ENCODE peak calls at places on chromosomes 13 and 19, in ten cellular contexts. T is heart left ventricle; L is GM23338; N is DND-41; E is fibroblast of mammary gland; B is nephron progenitor cell; D is Calu3; S is CD4-positive, alpha-beta T cell; K is cardiac fibroblast; G is left lung. V is an unnamed sample.

GRCh38 chr19:50557009-50557613 is 11.1 kb downstream of the LRRC4B start:
- DNase-seq in B (no peak), G (peak; percentile 43), L (peak; percentile 60), D (no peak), K (no peak), E (no peak), T (no peak), N (no peak), S (no peak), V (no peak)

GRCh38 chr13:34155931-34156607 is 338.1 kb downstream of the RFC3 start:
- DNase-seq in N (no peak), D (no peak), T (no peak), S (no peak), E (peak; percentile 39), L (no peak), B (no peak), G (no peak), K (peak; percentile 27), V (no peak)

GRCh38 chr19:752652-753517 is 2.0 kb downstream of the MISP start:
- DNase-seq in S (no peak), D (peak; percentile 87), N (no peak), B (peak; percentile 37), E (peak; percentile 85), L (no peak), G (no peak), K (peak; percentile 92), T (no peak), V (no peak)

GRCh38 chr13:75359266-75359665 is 122.7 kb downstream of the TBC1D4 start:
- DNase-seq in D (no peak), L (peak; percentile 66), B (no peak), S (no peak), E (peak; percentile 92), N (no peak), K (peak; percentile 94), T (no peak), G (no peak), V (peak; percentile 88)

GRCh38 chr13:113597386-113598080 is 13.0 kb downstream of the TFDP1 start:
- DNase-seq in K (no peak), L (no peak), S (no peak), N (no peak), T (peak; percentile 37), B (no peak), E (no peak), G (peak; percentile 65), D (no peak), V (no peak)

GRCh38 chr19:5600797-5601196 is 21.8 kb downstream of the SAFB2 start:
- DNase-seq in S (no peak), N (no peak), E (no peak), K (no peak), L (no peak), T (no peak), G (no peak), B (no peak), D (no peak), V (no peak)

GRCh38 chr19:32240316-32240715 is 105.1 kb upstream of the ZNF507 start:
- DNase-seq in L (no peak), D (no peak), T (no peak), G (no peak), E (no peak), N (no peak), B (no peak), S (no peak), K (no peak), V (no peak)

GRCh38 chr13:60329221-60329983 is 67.6 kb upstream of the TDRD3 start:
- DNase-seq in D (peak; percentile 19), K (peak; percentile 55), E (peak; percentile 25), B (peak; percentile 45), S (no peak), G (no peak), T (no peak), L (peak; percentile 87), N (peak; percentile 27), V (peak; percentile 16)

GRCh38 chr19:17860993-17861360 is 1.3 kb downstream of the RPL18A start:
- DNase-seq in N (no peak), G (no peak), S (no peak), B (no peak), L (no peak), K (no peak), T (no peak), D (no peak), E (no peak), V (no peak)

GRCh38 chr19:41457241-41457640 is 14.3 kb downstream of the ERICH4 start:
- DNase-seq in E (no peak), D (no peak), K (no peak), L (no peak), S (no peak), T (no peak), N (no peak), B (no peak), G (no peak), V (no peak)

GRCh38 chr19:47498561-47498960 is 14.5 kb upstream of the KPTN start:
- DNase-seq in E (no peak), L (no peak), G (peak; percentile 45), T (no peak), B (no peak), D (no peak), K (no peak), S (no peak), N (no peak), V (no peak)

GRCh38 chr19:47495478-47496372 is 11.7 kb upstream of the KPTN start:
- DNase-seq in K (no peak), E (no peak), G (peak; percentile 39), N (no peak), D (no peak), B (no peak), S (no peak), T (peak; percentile 20), L (no peak), V (no peak)

GRCh38 chr19:47499371-47499770 is 15.4 kb upstream of the KPTN start:
- DNase-seq in S (no peak), B (no peak), K (no peak), E (no peak), L (no peak), D (no peak), T (no peak), G (peak; percentile 32), N (no peak), V (no peak)

GRCh38 chr19:47497821-47498520 is 14.0 kb upstream of the KPTN start:
- DNase-seq in N (no peak), B (no peak), S (no peak), T (no peak), E (no peak), K (no peak), D (no peak), G (peak; percentile 62), L (no peak), V (no peak)

DNA sequence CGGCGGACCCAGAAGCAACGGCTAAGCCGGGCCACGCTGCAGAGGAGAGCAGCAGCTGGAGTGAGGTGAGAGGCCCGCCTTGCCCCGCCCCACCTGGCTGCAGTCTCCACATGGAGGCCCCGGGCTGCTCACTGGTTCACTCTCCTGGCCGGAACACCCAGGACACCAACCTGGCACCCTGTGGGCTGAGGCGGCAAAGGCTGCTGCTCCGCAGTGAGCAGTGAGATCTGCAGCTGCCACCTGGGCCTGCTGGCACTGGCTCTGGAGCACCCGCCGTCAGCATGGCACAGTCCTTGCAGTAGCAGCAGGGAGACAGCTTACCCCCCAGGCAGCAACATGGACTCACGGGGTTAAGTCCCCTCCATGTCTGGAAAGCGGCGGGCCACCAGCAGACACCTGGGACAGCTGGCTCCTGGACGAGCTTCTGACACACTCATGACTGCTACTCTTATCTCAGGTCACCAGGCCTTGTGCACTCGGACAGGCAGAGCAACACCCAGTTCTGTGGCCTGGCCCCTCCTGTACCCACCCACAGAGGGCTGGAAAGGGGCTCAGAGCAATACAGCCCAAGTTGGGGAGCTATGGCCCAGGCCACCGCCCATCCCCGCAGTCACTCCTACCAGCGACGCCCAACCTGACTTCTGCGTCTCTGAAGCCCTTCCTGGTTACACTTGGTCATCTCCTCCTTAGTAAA is 13.2 kb upstream of the KPTN start:
- DNase-seq in T (peak; percentile 56), L (no peak), E (no peak), G (peak; percentile 65), D (no peak), S (no peak), K (no peak), N (no peak), B (no peak), V (no peak)
- TF ChIP-seq CTCF in T (no peak), L (no peak), E (no peak), G (no peak), D (no peak), S (no peak), K (no peak), N (no peak), B (no peak), V (no peak)

GRCh38 chr13:40452038-40452666 is 214.3 kb downstream of the FOXO1 start:
- DNase-seq in L (no peak), K (no peak), E (no peak), N (no peak), D (no peak), B (no peak), T (no peak), G (no peak), S (no peak), V (no peak)
- TF ChIP-seq CTCF in L (no peak), K (no peak), E (no peak), N (no peak), D (no peak), B (no peak), T (no peak), G (no peak), S (no peak), V (no peak)

DNA sequence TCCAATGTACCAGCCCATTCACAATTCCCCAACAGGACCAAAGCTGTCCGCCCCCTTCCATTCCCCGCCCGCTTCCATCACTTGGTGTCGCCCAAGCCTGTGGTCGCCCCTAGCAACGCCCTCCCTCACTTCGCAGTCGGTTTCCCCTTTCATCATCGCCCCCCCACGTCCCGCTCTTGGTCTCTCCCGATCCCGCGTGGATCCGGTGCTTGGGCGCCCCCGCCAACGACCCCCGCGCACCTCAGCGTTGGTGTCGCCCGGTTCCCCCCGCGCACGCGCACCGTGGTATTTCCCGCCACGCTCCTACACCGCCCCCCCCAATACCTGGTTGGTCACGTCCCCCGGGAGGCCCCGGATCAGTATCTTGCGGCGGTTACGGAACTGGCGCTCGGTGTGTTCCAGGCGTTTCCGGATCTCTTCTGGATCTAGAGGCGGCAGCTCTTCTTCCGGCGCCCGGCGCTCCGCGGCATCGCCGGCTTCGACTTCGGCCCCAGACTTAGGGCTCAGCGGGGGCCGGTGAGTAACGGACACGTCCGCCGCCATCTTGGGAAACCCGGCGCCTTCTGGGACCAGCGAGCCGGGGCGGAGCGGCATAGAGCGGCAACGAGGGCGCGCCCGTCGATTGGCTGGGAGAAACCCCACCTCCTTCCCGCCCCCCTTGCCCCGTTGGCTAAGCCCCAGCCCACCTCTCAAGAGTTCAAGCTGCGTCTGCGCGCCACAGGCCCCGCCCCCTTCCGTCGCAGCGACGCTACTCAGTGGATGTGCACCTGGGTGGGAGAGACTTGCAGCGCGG is at the start of gene RAVER1:
- DNase-seq in N (peak; percentile 99), E (peak; percentile 96), G (peak; percentile 99), L (peak; percentile 99), D (peak; percentile 94), K (peak; percentile 98), B (peak; percentile 98), T (peak; percentile 99), S (peak; percentile 96), V (peak; percentile 56)
- TF ChIP-seq CTCF in N (no peak), E (no peak), G (no peak), L (no peak), D (no peak), K (no peak), B (no peak), T (no peak), S (no peak), V (no peak)

DNA sequence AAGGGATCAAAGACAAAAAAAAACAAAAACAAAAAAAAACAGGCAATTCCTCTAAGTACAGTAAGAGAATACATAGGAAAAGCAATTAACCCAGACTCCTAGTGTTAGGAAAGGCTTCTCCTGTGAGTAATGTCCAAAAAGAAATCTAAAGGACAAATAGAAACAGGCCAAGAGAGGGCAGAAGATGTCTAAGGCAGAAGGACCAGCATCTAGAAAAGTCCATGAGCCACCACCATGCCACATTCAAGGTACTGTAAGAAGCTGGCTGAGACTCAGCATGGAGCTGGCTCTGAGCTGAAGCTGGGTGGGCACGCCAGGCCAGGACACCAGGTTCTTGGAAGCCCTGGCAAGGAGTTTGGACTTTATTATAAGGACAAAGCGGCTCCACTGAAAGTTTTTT is 118.1 kb upstream of the FRY start:
- DNase-seq in K (peak; percentile 33), N (no peak), S (no peak), D (no peak), B (no peak), T (no peak), E (peak; percentile 22), L (no peak), G (no peak), V (no peak)
- TF ChIP-seq CTCF in K (peak; percentile 1), N (no peak), S (no peak), D (no peak), B (no peak), T (no peak), E (no peak), L (no peak), G (no peak), V (peak; percentile 3)